ENCODE peak calls at places on chromosomes 5 and 9, in six cellular contexts. C is uterus, G is tibial nerve, Y is cardiac muscle cell, N is ovary, Q is PC-3. D is an unnamed sample. For H3K4me1, the result is how much of the 10 kb centered on the place peaks cover.

GRCh38 chr9:33852216-33852826 is 35.4 kb downstream of the UBE2R2 start:
- DNase-seq in C (peak), G (peak), Y (peak), N (peak), Q (peak), D (peak)

GRCh38 chr5:5492087-5492933 is 69.8 kb downstream of the ICE1 start:
- DNase-seq in C (no peak), G (no peak), Y (peak), N (no peak), Q (peak), D (peak)

GRCh38 chr9:137917116-137917515 is 39.5 kb downstream of the CACNA1B start:
- DNase-seq in C (no peak), G (no peak), Y (no peak), N (no peak), Q (no peak), D (no peak)

GRCh38 chr5:77851229-77852067 is 75.3 kb upstream of the TBCA start:
- DNase-seq in C (no peak), G (no peak), Y (peak), N (peak), Q (no peak), D (peak)

GRCh38 chr9:111805841-111806241 is 11.1 kb upstream of the SHOC1 start:
- DNase-seq in C (no peak), G (no peak), Y (peak), N (no peak), Q (peak), D (peak)

GRCh38 chr9:98230354-98230753 is 25.1 kb downstream of the TBC1D2 start:
- DNase-seq in C (no peak), G (no peak), Y (no peak), N (no peak), Q (peak), D (no peak)

GRCh38 chr5:38978036-38978435 is 96.2 kb downstream of the RICTOR start:
- DNase-seq in C (no peak), G (no peak), Y (no peak), N (no peak), Q (no peak), D (no peak)

GRCh38 chr5:36928947-36929346 is 52.4 kb downstream of the NIPBL start:
- DNase-seq in C (no peak), G (no peak), Y (peak), N (no peak), Q (peak), D (no peak)

GRCh38 chr9:34510032-34510431 is 12.8 kb downstream of the ENHO start:
- DNase-seq in C (no peak), G (no peak), Y (no peak), N (no peak), Q (no peak), D (no peak)

GRCh38 chr5:65830856-65831255 is 95.5 kb upstream of the ERBIN start:
- DNase-seq in C (no peak), G (no peak), Y (no peak), N (no peak), Q (no peak), D (no peak)

GRCh38 chr9:99012957-99013512 is 69.3 kb downstream of the COL15A1 start:
- DNase-seq in C (no peak), G (no peak), Y (no peak), N (no peak), Q (no peak), D (no peak)

GRCh38 chr5:6359534-6359933 is 18.8 kb downstream of the MED10 start:
- DNase-seq in C (no peak), G (no peak), Y (no peak), N (no peak), Q (no peak), D (no peak)

GRCh38 chr5:4005335-4005734 is 409.7 kb downstream of the IRX1 start:
- DNase-seq in C (no peak), G (no peak), Y (no peak), N (no peak), Q (no peak), D (no peak)

GRCh38 chr9:29211681-29212589 is 1638.7 kb upstream of the C9orf72 start:
- DNase-seq in C (peak), G (no peak), Y (peak), N (no peak), Q (no peak), D (peak)

GRCh38 chr5:84480873-84481637 is 96.4 kb upstream of the EDIL3 start:
- DNase-seq in C (no peak), G (no peak), Y (no peak), N (no peak), Q (peak), D (no peak)

GRCh38 chr9:136533775-136534157 is 12.1 kb downstream of the NOTCH1 start:
- DNase-seq in C (no peak), G (no peak), Y (no peak), N (no peak), Q (no peak), D (no peak)

GRCh38 chr9:6759114-6759977 is 1.6 kb downstream of the KDM4C start:
- DNase-seq in C (no peak), G (peak), Y (peak), N (no peak), Q (peak), D (peak)

GRCh38 chr5:68368686-68369359 is 153.3 kb downstream of the PIK3R1 start:
- DNase-seq in C (no peak), G (no peak), Y (no peak), N (no peak), Q (peak), D (no peak)

GRCh38 chr5:112121268-112121667 is 297.8 kb downstream of the EPB41L4A start:
- DNase-seq in C (no peak), G (no peak), Y (no peak), N (no peak), Q (no peak), D (no peak)

GRCh38 chr9:89579741-89580395 is 24.9 kb upstream of the GADD45G start:
- DNase-seq in C (no peak), G (no peak), Y (no peak), N (no peak), Q (no peak), D (no peak)

GRCh38 chr5:132476853-132477729 is 13.5 kb downstream of the IRF1 start:
- DNase-seq in C (peak), G (no peak), Y (no peak), N (no peak), Q (no peak), D (no peak)

DNA sequence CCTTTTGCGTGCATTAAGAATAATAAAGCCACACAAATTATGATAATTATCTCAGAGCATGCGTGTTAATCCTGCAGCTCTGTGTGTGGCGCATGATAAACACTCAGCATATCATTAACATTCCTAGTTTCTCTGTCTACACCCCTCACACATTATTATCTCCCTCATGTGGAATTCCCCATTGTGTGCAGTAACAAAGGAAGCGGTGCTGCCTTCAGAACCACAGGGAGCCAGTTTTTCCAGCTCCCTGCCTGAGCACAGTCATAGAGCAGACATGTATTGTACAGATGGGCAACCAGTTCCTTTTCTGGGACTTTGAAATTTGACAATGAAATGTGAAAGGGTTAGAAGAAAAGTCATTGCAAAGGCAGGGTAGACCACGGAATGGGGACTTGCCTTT is 1365.5 kb upstream of the CDH9 start:
- DNase-seq in C (no peak), G (no peak), Y (peak), N (no peak), Q (peak), D (peak)
- H3K4me1 ChIP-seq in C (under half), G (under half), Y (under half), N (under half), Q (under half), D (under half)

GRCh38 chr5:96214442-96215197 is 218.4 kb downstream of the PCSK1 start:
- DNase-seq in C (no peak), G (no peak), Y (no peak), N (no peak), Q (no peak), D (no peak)

GRCh38 chr5:96207420-96207819 is 225.6 kb downstream of the PCSK1 start:
- DNase-seq in C (no peak), G (no peak), Y (no peak), N (no peak), Q (no peak), D (no peak)

DNA sequence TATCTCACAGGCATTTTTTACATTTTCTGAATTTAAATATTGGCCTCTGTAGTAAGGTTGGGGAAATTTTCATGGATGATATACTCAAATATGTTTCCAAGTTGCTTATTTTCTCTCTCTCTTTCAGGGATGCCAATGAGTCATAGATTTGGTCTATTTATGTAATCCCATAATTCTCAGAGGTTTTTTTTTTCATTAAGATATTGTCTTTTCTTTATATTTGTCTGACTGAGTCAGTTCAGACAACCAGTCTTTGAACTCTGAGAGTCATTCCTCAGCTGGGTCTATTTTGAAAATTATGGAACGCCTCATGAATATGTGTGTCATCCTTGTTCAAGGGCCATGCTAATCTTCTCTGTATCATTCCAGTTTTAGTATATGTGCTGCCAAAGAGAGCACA is 223.2 kb downstream of the PCSK1 start:
- DNase-seq in C (no peak), G (no peak), Y (peak), N (no peak), Q (peak), D (no peak)
- TF ChIP-seq CTCF in C (no peak), G (no peak), Y (no peak), N (no peak), Q (no peak), D (no peak)

GRCh38 chr5:444226-444625 is 1.2 kb downstream of the EXOC3 start:
- DNase-seq in C (no peak), G (no peak), Y (no peak), N (no peak), Q (no peak), D (no peak)
- H3K4me3 ChIP-seq in C (peak), G (peak), Y (peak), N (peak), Q (peak), D (peak)

DNA sequence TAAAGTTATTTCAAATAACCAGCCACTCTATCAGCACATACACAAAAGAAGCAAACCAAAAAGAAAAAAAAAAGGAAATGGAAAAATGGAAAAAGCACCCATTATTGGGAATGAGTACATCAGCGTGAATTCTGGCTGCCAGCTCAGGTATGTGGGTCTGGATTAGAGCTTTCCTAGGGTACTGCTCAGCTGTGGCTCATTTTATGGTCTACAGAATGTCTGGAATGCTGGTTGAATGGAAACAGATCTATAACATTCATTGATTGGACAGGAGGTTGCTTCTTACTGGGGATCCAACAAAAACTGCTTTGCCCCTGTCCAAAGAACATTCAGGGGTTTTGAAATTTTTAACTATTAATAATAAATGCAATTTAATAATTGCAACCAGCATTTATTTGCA is 3.9 kb upstream of the CAST start:
- DNase-seq in C (no peak), G (no peak), Y (no peak), N (no peak), Q (peak), D (no peak)
- H3K4me1 ChIP-seq in C (under half), G (under half), Y (under half), N (under half), Q (half or more), D (under half)

GRCh38 chr5:142014911-142015584 is 2.2 kb upstream of the GNPDA1 start:
- DNase-seq in C (no peak), G (peak), Y (peak), N (no peak), Q (peak), D (peak)

GRCh38 chr5:142013734-142014495 is 1.1 kb upstream of the GNPDA1 start:
- DNase-seq in C (peak), G (peak), Y (peak), N (peak), Q (peak), D (no peak)

GRCh38 chr5:142012186-142012785 is 541 bp downstream of the GNPDA1 start:
- DNase-seq in C (peak), G (peak), Y (peak), N (peak), Q (peak), D (peak)

GRCh38 chr5:142011572-142012185 is 1.1 kb downstream of the GNPDA1 start:
- DNase-seq in C (no peak), G (no peak), Y (no peak), N (no peak), Q (no peak), D (no peak)

GRCh38 chr5:142012792-142013388 is at the start of gene GNPDA1:
- DNase-seq in C (peak), G (peak), Y (peak), N (peak), Q (peak), D (peak)
- TF ChIP-seq CTCF in C (no peak), G (peak), Y (no peak), N (peak), Q (no peak), D (no peak)

D was measured in A673.